ENCODE peak calls at places on chromosomes 1 and 21, in seven cellular contexts. T is left ventricle myocardium inferior, X is lower lobe of right lung, I is tibial nerve, Y is neuronal stem cell, N is left lung, Z is Panc1. L is an unnamed sample.

GRCh38 chr1:30874176-30874575 is 34.4 kb downstream of the SDC3 start:
- DNase-seq in T (no peak), X (no peak), I (no peak), Y (no peak), N (no peak), Z (no peak), L (no peak)

GRCh38 chr1:177471244-177471643 is 300.5 kb downstream of the BRINP2 start:
- DNase-seq in T (no peak), X (no peak), I (no peak), Y (no peak), N (no peak), Z (no peak), L (no peak)

GRCh38 chr1:2533356-2533755 is 3.3 kb upstream of the HES5 start:
- DNase-seq in T (no peak), X (no peak), I (no peak), Y (no peak), N (no peak), Z (no peak), L (no peak)

GRCh38 chr1:206890690-206891089 is 6.6 kb upstream of the IL24 start:
- DNase-seq in T (no peak), X (no peak), I (no peak), Y (no peak), N (no peak), Z (no peak), L (no peak)

GRCh38 chr1:211813590-211813989 is 17.0 kb downstream of the LPGAT1 start:
- DNase-seq in T (peak; percentile 53), X (peak; percentile 63), I (peak; percentile 43), Y (no peak), N (no peak), Z (no peak), L (no peak)

GRCh38 chr1:101520302-101520701 is 283.5 kb downstream of the S1PR1 start:
- DNase-seq in T (no peak), X (no peak), I (no peak), Y (peak; percentile 44), N (no peak), Z (peak; percentile 12), L (no peak)

GRCh38 chr1:43878440-43878839 is 55.2 kb upstream of the ARTN start:
- DNase-seq in T (no peak), X (no peak), I (no peak), Y (no peak), N (no peak), Z (no peak), L (no peak)

GRCh38 chr1:233723387-233723786 is 109.5 kb downstream of the KCNK1 start:
- DNase-seq in T (peak; percentile 43), X (no peak), I (no peak), Y (no peak), N (no peak), Z (no peak), L (no peak)

GRCh38 chr1:232538224-232538942 is 91.5 kb downstream of the SIPA1L2 start:
- DNase-seq in T (no peak), X (no peak), I (no peak), Y (peak; percentile 29), N (no peak), Z (no peak), L (no peak)

GRCh38 chr21:44911384-44912157 is 9.1 kb downstream of the ITGB2 start:
- DNase-seq in T (peak; percentile 82), X (peak; percentile 87), I (peak; percentile 70), Y (no peak), N (peak; percentile 92), Z (no peak), L (no peak)

GRCh38 chr1:154419620-154420020 is 14.5 kb downstream of the IL6R start:
- DNase-seq in T (peak; percentile 88), X (peak; percentile 90), I (peak; percentile 90), Y (no peak), N (peak; percentile 89), Z (no peak), L (peak; percentile 66)

GRCh38 chr1:186102559-186103148 is 272.4 kb downstream of the TPR start:
- DNase-seq in T (no peak), X (no peak), I (no peak), Y (no peak), N (no peak), Z (no peak), L (no peak)

GRCh38 chr1:179743679-179744400 is 749 bp downstream of the FAM163A start:
- DNase-seq in T (no peak), X (no peak), I (no peak), Y (peak; percentile 21), N (peak; percentile 75), Z (no peak), L (no peak)

GRCh38 chr1:154264454-154264853 is 8.0 kb upstream of the HAX1 start:
- DNase-seq in T (no peak), X (no peak), I (no peak), Y (no peak), N (no peak), Z (no peak), L (no peak)

GRCh38 chr1:101108123-101108522 is 82.5 kb upstream of the DPH5 start:
- DNase-seq in T (no peak), X (no peak), I (no peak), Y (no peak), N (peak; percentile 23), Z (no peak), L (no peak)

GRCh38 chr1:19639999-19640362 is 4.1 kb upstream of the NBL1 start:
- DNase-seq in T (no peak), X (no peak), I (peak; percentile 63), Y (no peak), N (no peak), Z (no peak), L (no peak)

GRCh38 chr1:65971547-65971946 is 178.9 kb downstream of the PDE4B start:
- DNase-seq in T (no peak), X (no peak), I (no peak), Y (no peak), N (no peak), Z (no peak), L (no peak)

GRCh38 chr1:84603941-84604830 is 29.9 kb upstream of the CTBS start:
- DNase-seq in T (peak; percentile 23), X (no peak), I (no peak), Y (no peak), N (no peak), Z (peak; percentile 97), L (peak; percentile 19)

GRCh38 chr21:31173881-31174555 is 135.7 kb upstream of the KRTAP19-8 start:
- DNase-seq in T (peak; percentile 38), X (peak; percentile 61), I (peak; percentile 30), Y (no peak), N (no peak), Z (no peak), L (no peak)

GRCh38 chr1:51535006-51535592 is 16.0 kb upstream of the EPS15 start:
- DNase-seq in T (peak; percentile 18), X (no peak), I (peak; percentile 82), Y (peak; percentile 21), N (no peak), Z (no peak), L (no peak)

GRCh38 chr1:53145942-53146708 is 3.7 kb upstream of the SLC1A7 start:
- DNase-seq in T (peak; percentile 28), X (peak; percentile 61), I (no peak), Y (no peak), N (no peak), Z (no peak), L (no peak)

GRCh38 chr1:223712856-223713494 is 636 bp downstream of the CAPN2 start:
- DNase-seq in T (peak; percentile 47), X (peak; percentile 67), I (peak; percentile 21), Y (no peak), N (peak; percentile 87), Z (no peak), L (no peak)

GRCh38 chr1:209748620-209749019 is 7.2 kb upstream of the TRAF3IP3 start:
- DNase-seq in T (no peak), X (no peak), I (no peak), Y (no peak), N (no peak), Z (no peak), L (no peak)
- H3K4me1 ChIP-seq in T (peaks cover 26% of the 10 kb centered on the region), X (peaks cover 7% of the 10 kb centered on the region), I (no peaks in the 10 kb centered on the region), Y (peaks cover 2% of the 10 kb centered on the region), N (peaks cover 55% of the 10 kb centered on the region), Z (no peaks in the 10 kb centered on the region), L (no peaks in the 10 kb centered on the region)

DNA sequence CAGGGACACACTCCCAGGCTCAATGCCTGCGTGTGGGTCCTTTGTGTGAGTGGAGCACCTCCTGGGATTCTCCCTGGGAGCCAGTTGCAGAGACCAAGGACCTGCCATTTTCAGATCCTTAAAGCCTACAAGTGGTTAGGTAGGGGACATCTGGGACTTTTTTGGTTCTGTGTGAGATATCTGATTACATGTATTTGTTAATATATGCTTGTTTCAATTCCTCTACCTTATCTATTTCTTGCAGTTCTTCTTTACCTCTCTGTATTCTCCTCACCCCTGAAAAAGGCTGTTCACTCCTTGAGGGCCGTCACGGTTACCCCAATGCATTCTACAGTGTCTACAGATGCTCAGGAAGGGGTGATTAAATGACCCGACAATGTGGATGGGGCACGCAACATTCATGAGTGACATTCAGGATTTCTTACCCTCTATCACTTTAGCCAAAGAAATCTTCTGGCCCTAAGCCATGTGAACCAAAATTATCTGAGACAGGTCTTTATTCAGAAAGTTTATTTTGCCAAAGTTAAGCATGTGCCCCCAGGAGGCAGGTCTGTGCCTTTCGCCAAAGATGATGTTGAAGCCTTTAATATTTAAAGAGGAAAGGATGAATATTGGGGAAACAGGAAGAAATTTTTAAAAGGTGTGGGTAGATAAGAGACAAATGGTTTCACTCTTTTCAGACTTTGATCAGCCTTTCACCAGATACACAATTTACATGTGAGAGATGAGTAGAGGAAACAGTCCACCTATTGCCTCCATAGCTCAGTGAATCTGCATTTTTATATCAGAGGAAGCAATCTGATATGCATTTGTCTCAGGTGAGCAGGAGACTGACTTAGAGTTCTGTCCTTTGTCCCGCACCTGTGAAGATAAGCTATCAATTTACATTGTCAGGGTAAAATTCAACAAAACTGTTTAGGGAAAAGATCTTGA is 44.6 kb upstream of the MPZL1 start:
- DNase-seq in T (no peak), X (no peak), I (no peak), Y (no peak), N (no peak), Z (no peak), L (no peak)
- H3K4me1 ChIP-seq in T (peaks cover 77% of the 10 kb centered on the region), X (no peaks in the 10 kb centered on the region), I (no peaks in the 10 kb centered on the region), Y (no peaks in the 10 kb centered on the region), N (peaks cover 26% of the 10 kb centered on the region), Z (no peaks in the 10 kb centered on the region), L (peaks cover 7% of the 10 kb centered on the region)

DNA sequence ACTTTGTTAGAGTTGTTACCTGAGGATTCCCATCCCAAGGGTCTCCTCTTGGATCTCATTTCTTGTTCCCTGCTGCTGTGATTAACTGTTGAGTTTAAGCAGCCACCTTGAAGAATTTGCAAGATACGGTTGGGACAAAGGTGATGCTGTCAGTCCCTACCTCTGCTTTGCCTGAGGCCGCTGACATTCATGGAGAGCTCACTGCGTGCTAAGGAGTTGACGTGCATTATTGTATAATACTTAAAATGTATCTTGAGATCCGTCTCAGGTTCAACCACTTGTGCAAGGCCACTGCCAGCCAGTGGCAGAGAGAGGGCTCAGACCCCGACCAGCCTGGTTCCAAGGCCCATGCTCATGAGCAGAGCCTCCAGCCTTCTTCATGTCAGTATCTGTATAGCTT is 14.2 kb downstream of the DOP1B start:
- DNase-seq in T (no peak), X (no peak), I (no peak), Y (no peak), N (no peak), Z (no peak), L (no peak)
- H3K4me1 ChIP-seq in T (peaks cover 20% of the 10 kb centered on the region), X (peaks cover 7% of the 10 kb centered on the region), I (no peaks in the 10 kb centered on the region), Y (no peaks in the 10 kb centered on the region), N (peaks cover 25% of the 10 kb centered on the region), Z (no peaks in the 10 kb centered on the region), L (no peaks in the 10 kb centered on the region)

DNA sequence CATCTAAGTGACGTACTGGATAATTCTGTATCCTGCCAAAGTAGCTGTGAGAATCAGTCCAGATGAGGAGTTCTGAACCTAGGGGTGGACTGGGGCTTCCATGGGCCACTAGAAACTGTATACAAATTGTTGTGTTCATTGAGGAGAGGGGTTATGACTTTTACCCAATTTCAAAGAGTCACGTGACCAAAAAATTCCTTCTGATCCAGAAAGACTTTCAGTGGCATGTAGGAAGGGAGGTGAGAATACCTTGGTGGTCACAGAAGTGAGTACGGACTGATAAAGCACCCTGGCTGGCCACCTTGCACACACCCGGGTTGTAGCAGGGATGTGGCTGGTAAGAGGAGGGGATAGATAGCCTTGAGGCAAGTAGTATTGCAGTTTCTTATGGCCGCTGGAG is 60.4 kb downstream of the BCAR3 start:
- DNase-seq in T (no peak), X (no peak), I (no peak), Y (no peak), N (no peak), Z (no peak), L (no peak)
- H3K4me1 ChIP-seq in T (peaks cover 92% of the 10 kb centered on the region), X (peaks cover 35% of the 10 kb centered on the region), I (no peaks in the 10 kb centered on the region), Y (peaks cover 28% of the 10 kb centered on the region), N (peaks cover 52% of the 10 kb centered on the region), Z (peaks cover 73% of the 10 kb centered on the region), L (peaks cover 21% of the 10 kb centered on the region)